ENCODE peak calls at places on chromosome 14, in nine cellular contexts. Y is CD8-positive, alpha-beta T cell; M is cardiac muscle cell; O is upper lobe of left lung; H is heart left ventricle; F is adrenal gland; Z is effector memory CD4-positive, alpha-beta T cell; K is neuronal stem cell; Q is breast epithelium. A is an unnamed sample. For H3K4me1 and H3K9me3, the result is how much of the 10 kb centered on the place peaks cover.

GRCh38 chr14:24693941-24694507 is 60.0 kb upstream of the GZMB start:
- DNase-seq in F (no peak), H (no peak), M (no peak), Q (no peak), Y (no peak), K (no peak), O (no peak), Z (no peak), A (no peak)

GRCh38 chr14:99865408-99865807 is 72.2 kb downstream of the EML1 start:
- DNase-seq in M (no peak), Y (no peak), F (no peak), Z (no peak), Q (no peak), H (no peak), K (no peak), O (no peak), A (no peak)

GRCh38 chr14:52219488-52220084 is 47.9 kb upstream of the PTGDR start:
- DNase-seq in Z (no peak), O (no peak), K (no peak), M (peak), H (no peak), F (peak), Q (no peak), Y (no peak), A (no peak)

GRCh38 chr14:31692376-31692781 is 131.2 kb downstream of the NUBPL start:
- DNase-seq in F (no peak), K (no peak), Q (no peak), M (peak), O (no peak), Z (no peak), H (no peak), Y (no peak), A (no peak)

GRCh38 chr14:77355811-77356210 is 21.1 kb downstream of the TMED8 start:
- DNase-seq in M (peak), K (no peak), F (no peak), Y (no peak), H (no peak), O (no peak), Z (no peak), Q (no peak), A (no peak)

GRCh38 chr14:104323551-104324175 is 185.3 kb downstream of the KIF26A start:
- DNase-seq in K (no peak), Z (no peak), M (no peak), F (no peak), O (peak), H (no peak), Y (no peak), Q (no peak), A (no peak)

GRCh38 chr14:91830777-91831176 is 36.6 kb downstream of the TC2N start:
- DNase-seq in K (no peak), Y (no peak), Z (no peak), M (no peak), Q (no peak), F (no peak), O (peak), H (no peak), A (no peak)

GRCh38 chr14:73764881-73765280 is 50.7 kb upstream of the PNMA1 start:
- DNase-seq in M (peak), Q (no peak), F (peak), Z (no peak), O (peak), Y (no peak), H (no peak), K (no peak), A (peak)

GRCh38 chr14:50714452-50715073 is 46.5 kb upstream of the SAV1 start:
- DNase-seq in H (no peak), Z (no peak), K (no peak), O (no peak), Y (no peak), F (no peak), Q (no peak), M (peak), A (no peak)

GRCh38 chr14:68728342-68729106 is 64.3 kb downstream of the ZFP36L1 start:
- DNase-seq in F (no peak), K (no peak), Z (no peak), O (no peak), M (no peak), Y (no peak), H (no peak), Q (no peak), A (no peak)

GRCh38 chr14:65038966-65039365 is 52.3 kb downstream of the FNTB start:
- DNase-seq in H (no peak), Q (no peak), Y (no peak), M (no peak), F (no peak), K (no peak), O (no peak), Z (no peak), A (no peak)

GRCh38 chr14:82146846-82147245 is 613.2 kb upstream of the SEL1L start:
- DNase-seq in K (no peak), Q (no peak), Y (no peak), F (no peak), O (no peak), H (no peak), Z (no peak), M (no peak), A (no peak)

GRCh38 chr14:60537663-60538062 is 28.7 kb downstream of the SIX6 start:
- DNase-seq in O (no peak), K (no peak), Z (no peak), Y (no peak), Q (no peak), M (no peak), F (no peak), H (no peak), A (no peak)

GRCh38 chr14:50321009-50321660 is 9.0 kb downstream of the DMAC2L start:
- DNase-seq in F (peak), Q (no peak), O (peak), Y (peak), H (no peak), Z (peak), K (no peak), M (peak), A (peak)

GRCh38 chr14:60679566-60680258 is 30.4 kb upstream of the SIX1 start:
- DNase-seq in F (no peak), Q (no peak), Z (no peak), M (no peak), O (no peak), K (no peak), H (no peak), Y (no peak), A (no peak)

GRCh38 chr14:30656190-30656632 is 34.1 kb downstream of the SCFD1 start:
- DNase-seq in Q (no peak), O (peak), Z (no peak), F (peak), K (peak), M (peak), Y (no peak), H (no peak), A (no peak)
- H3K4me1 ChIP-seq in Q (under half), O (under half), Z (under half), F (under half), K (under half), M (under half), Y (under half), H (under half), A (under half)

DNA sequence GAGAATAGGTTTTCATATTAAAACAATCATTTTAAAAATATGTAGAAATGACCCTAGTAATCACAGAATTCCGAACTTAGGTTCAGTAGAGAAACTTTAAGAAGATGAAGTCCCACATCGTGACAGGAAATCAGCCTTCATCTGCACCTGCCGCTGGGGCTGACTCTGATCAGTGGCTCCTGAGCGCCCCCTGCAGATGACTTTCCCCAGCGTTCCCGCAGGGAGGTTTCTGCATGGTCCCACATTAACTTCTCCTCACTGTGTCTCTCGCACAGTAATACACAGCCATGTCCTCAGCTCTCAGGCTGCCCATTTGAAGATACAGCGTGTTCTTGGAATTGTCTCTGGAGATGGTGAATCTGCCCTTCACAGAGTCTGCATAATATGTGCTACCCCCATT is 1131.1 kb downstream of the TMEM121 start:
- DNase-seq in F (no peak), Z (no peak), Y (peak), M (no peak), K (no peak), Q (no peak), H (no peak), O (no peak), A (no peak)
- H3K9me3 ChIP-seq in F (under half), Z (under half), Y (under half), M (under half), K (under half), Q (under half), H (under half), O (under half), A (under half)

DNA sequence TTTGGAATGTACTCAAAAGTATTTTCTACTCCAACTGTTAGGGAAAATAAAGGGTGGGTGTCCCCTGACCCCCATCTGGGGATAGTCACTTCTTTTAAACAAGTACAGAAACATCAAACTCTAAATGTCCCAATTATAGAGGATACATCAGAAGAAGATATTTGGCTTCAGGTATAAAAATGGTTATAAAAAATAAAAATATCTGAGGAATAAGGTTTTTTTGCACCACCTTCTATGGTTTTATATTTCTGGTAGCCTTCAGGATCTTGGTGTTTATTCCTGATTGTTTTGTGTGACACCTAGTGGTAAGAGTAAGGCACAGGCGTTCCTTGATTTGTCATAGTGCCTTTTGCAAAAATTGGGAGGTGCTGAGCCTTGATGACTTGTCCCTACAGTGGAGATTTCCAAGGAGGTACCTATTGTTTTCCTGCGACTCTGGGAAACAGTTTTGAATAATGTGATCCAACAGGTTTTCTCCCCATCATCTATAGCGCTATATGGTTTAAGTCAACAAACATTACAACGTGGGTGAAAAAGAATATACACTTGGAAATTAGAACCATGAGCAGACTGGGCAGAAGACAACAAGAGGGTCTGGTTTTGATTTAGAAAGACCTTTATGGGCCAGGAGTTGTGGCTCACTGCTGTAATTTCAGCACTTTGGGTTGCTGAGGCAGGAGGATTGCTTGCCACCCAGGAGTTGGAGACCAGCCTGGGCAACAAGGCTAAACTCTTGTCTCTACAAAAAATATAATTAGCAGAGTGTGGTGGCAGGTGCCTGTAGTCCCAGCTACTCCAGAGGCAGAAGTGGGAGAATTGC is 2.5 kb upstream of the NFKBIA start:
- DNase-seq in O (no peak), K (peak), H (no peak), Z (no peak), M (peak), F (peak), Y (no peak), Q (no peak), A (no peak)
- H3K27ac ChIP-seq in O (peak), K (no peak), H (peak), Z (no peak), M (peak), F (no peak), Y (no peak), Q (peak), A (no peak)

GRCh38 chr14:94615254-94615653 is 3.1 kb downstream of the SERPINA3 start:
- DNase-seq in Q (no peak), Z (no peak), O (no peak), K (no peak), F (peak), Y (no peak), M (no peak), H (no peak), A (no peak)
- H3K4me1 ChIP-seq in Q (under half), Z (under half), O (under half), K (under half), F (under half), Y (under half), M (under half), H (under half), A (under half)